ENCODE peak calls at places on chromosomes 5 and 9, in ten cellular contexts. O, Q, V, R, Y, G, H, C, M and I are unnamed samples.

GRCh38 chr9:130539473-130540223 is 39.7 kb upstream of the FUBP3 start:
- DNase-seq in Y (peak; percentile 83), C (no peak), M (no peak), R (peak; percentile 54), Q (no peak), H (no peak), G (peak; percentile 54), O (no peak), V (no peak), I (no peak)

GRCh38 chr9:88741335-88741734 is 206.4 kb downstream of the NXNL2 start:
- DNase-seq in Q (no peak), Y (no peak), R (no peak), M (no peak), G (no peak), V (no peak), O (no peak), C (no peak), H (peak; percentile 30), I (no peak)

GRCh38 chr5:171895076-171895475 is 109.5 kb downstream of the SMIM23 start:
- DNase-seq in Y (peak; percentile 11), G (no peak), V (no peak), H (no peak), C (no peak), M (no peak), R (no peak), Q (no peak), O (no peak), I (no peak)

GRCh38 chr5:174917976-174918554 is 193.7 kb downstream of the MSX2 start:
- DNase-seq in Y (no peak), C (no peak), M (no peak), V (no peak), G (no peak), R (no peak), O (no peak), Q (no peak), H (no peak), I (no peak)

GRCh38 chr9:113471566-113471965 is 8.0 kb downstream of the RGS3 start:
- DNase-seq in O (no peak), G (peak; percentile 8), M (no peak), Y (no peak), H (no peak), V (no peak), C (no peak), Q (no peak), R (no peak), I (no peak)

GRCh38 chr9:2120926-2121689 is 106.0 kb downstream of the SMARCA2 start:
- DNase-seq in H (peak; percentile 7), M (no peak), R (peak; percentile 56), Y (peak; percentile 61), Q (no peak), V (no peak), G (no peak), C (no peak), O (no peak), I (no peak)

GRCh38 chr5:130528474-130528873 is 624.2 kb downstream of the CHSY3 start:
- DNase-seq in Y (peak; percentile 22), C (no peak), H (no peak), R (no peak), G (no peak), M (no peak), Q (no peak), O (no peak), V (no peak), I (no peak)

GRCh38 chr5:136667789-136668188 is 302.4 kb upstream of the TRPC7 start:
- DNase-seq in M (no peak), Y (no peak), R (no peak), G (no peak), C (no peak), V (no peak), O (no peak), H (no peak), Q (no peak), I (peak; percentile 34)

GRCh38 chr9:133140174-133140505 is 19.1 kb upstream of the RALGDS start:
- DNase-seq in O (no peak), H (no peak), Q (no peak), M (no peak), Y (no peak), C (peak; percentile 67), V (no peak), G (no peak), R (no peak), I (no peak)

GRCh38 chr9:133140606-133141005 is 19.6 kb upstream of the RALGDS start:
- DNase-seq in V (no peak), Y (no peak), C (no peak), Q (no peak), M (no peak), G (peak; percentile 24), R (no peak), O (no peak), H (no peak), I (no peak)

GRCh38 chr9:133137451-133138231 is 16.6 kb upstream of the RALGDS start:
- DNase-seq in Y (no peak), H (peak; percentile 54), C (no peak), O (peak; percentile 76), V (peak; percentile 88), M (no peak), Q (peak; percentile 82), G (peak; percentile 43), R (no peak), I (peak; percentile 83)

GRCh38 chr9:133141833-133142594 is 21.0 kb upstream of the RALGDS start:
- DNase-seq in C (no peak), H (no peak), G (peak; percentile 73), Q (peak; percentile 75), O (peak; percentile 72), Y (no peak), M (peak; percentile 87), V (peak; percentile 74), R (no peak), I (peak; percentile 54)

GRCh38 chr9:133139246-133140173 is 18.5 kb upstream of the RALGDS start:
- DNase-seq in G (peak; percentile 46), M (no peak), Q (no peak), Y (no peak), C (peak; percentile 52), V (no peak), H (no peak), O (no peak), R (no peak), I (no peak)
- H3K4me1 ChIP-seq in G (peaks cover 66% of the 10 kb centered on the region), M (peaks cover 99% of the 10 kb centered on the region), Q (no peaks in the 10 kb centered on the region), Y (peaks cover 16% of the 10 kb centered on the region), C (peaks cover 48% of the 10 kb centered on the region), V (peaks cover 56% of the 10 kb centered on the region), H (peaks cover 93% of the 10 kb centered on the region), O (peaks cover 75% of the 10 kb centered on the region), R (peaks cover 19% of the 10 kb centered on the region), I (peaks cover 19% of the 10 kb centered on the region)

GRCh38 chr5:80959138-80959537 is 1.0 kb upstream of the RASGRF2 start:
- DNase-seq in V (no peak), R (no peak), H (no peak), M (no peak), Y (no peak), G (no peak), C (no peak), O (no peak), Q (no peak), I (no peak)
- H3K4me3 ChIP-seq in V (no peak overlapping the region), R (no peak overlapping the region), H (no peak overlapping the region), M (no peak overlapping the region), Y (no peak overlapping the region), G (no peak overlapping the region), C (no peak overlapping the region), O (no peak overlapping the region), Q (no peak overlapping the region), I (no peak overlapping the region)

GRCh38 chr9:3532158-3532557 is 6.4 kb upstream of the RFX3 start:
- DNase-seq in O (no peak), R (no peak), M (no peak), G (no peak), H (no peak), Q (no peak), Y (no peak), V (no peak), C (no peak), I (no peak)
- H3K27me3 ChIP-seq in O (no peaks in the 10 kb centered on the region), R (no peaks in the 10 kb centered on the region), M (no peaks in the 10 kb centered on the region), G (no peaks in the 10 kb centered on the region), H (no peaks in the 10 kb centered on the region), Q (no peaks in the 10 kb centered on the region), Y (no peaks in the 10 kb centered on the region), V (no peaks in the 10 kb centered on the region), C (no peaks in the 10 kb centered on the region), I (no peaks in the 10 kb centered on the region)

GRCh38 chr9:136997830-136998234 is 1.5 kb upstream of the CLIC3 start:
- DNase-seq in Q (no peak), V (no peak), H (no peak), Y (no peak), M (no peak), G (no peak), O (no peak), C (no peak), R (no peak), I (no peak)

GRCh38 chr9:136995772-136996308 is 528 bp downstream of the CLIC3 start:
- DNase-seq in M (no peak), R (peak; percentile 6), H (no peak), O (no peak), Y (peak; percentile 39), G (no peak), Q (no peak), V (peak; percentile 93), C (no peak), I (peak; percentile 72)

GRCh38 chr9:136997355-136997754 is 987 bp upstream of the CLIC3 start:
- DNase-seq in M (no peak), R (no peak), Q (no peak), H (no peak), C (no peak), O (no peak), G (no peak), Y (no peak), V (no peak), I (no peak)

GRCh38 chr9:136995370-136995769 is 998 bp downstream of the CLIC3 start:
- DNase-seq in G (no peak), C (no peak), V (no peak), Y (no peak), Q (no peak), R (no peak), O (no peak), M (no peak), H (no peak), I (no peak)

DNA sequence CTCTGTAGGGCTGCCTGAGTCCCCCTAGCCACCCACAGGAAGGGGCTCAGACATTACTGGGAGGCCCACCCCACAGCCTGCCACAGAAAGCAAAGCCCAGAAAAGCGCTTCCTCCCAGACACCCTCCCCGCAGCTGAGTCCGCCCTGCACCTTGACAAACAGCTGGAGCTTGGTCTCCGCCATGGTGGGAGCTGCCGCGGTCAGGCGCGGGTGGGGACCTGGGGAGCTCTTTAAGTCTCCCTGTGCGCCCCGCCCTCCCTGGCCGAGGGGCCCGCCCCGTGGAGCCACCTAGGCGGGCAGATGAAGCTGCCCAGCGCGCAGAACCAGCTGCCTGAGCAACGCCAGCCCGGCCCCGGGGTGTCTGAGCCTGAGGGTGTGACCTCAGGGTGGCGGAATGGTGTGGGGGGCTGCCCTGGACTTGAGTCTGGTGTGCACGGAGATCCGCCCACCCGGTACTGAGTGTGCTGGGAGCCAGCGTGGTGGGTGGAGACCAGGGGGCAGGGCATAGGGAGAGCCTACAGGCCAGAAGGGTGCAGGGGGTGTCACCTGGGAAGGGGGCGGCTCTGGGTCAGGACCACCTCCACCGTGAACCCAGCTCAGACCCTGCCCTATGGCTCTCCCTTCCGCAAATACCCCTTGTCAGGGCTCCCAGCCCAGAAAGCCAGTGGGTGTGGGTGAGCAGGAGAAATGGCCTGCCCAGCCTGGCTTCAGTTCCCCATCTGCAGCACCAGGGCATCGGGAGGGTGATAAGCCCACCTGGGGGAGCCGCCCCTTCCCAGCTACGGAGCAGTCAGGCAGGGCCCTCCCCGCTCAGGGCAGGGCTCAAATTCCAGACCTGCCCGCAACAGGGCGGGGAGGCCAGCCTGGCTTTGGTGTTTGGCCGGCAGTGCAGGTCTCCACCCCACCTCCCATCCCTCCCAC is at the start of gene CLIC3:
- DNase-seq in Q (no peak), V (peak; percentile 90), O (no peak), H (peak; percentile 80), C (peak; percentile 70), R (no peak), G (no peak), Y (no peak), M (peak; percentile 42), I (peak; percentile 80)
- H3K4me1 ChIP-seq in Q (no peaks in the 10 kb centered on the region), V (peaks cover 63% of the 10 kb centered on the region), O (peaks cover 32% of the 10 kb centered on the region), H (peaks cover 66% of the 10 kb centered on the region), C (peaks cover 17% of the 10 kb centered on the region), R (peaks cover 23% of the 10 kb centered on the region), G (peaks cover 19% of the 10 kb centered on the region), Y (peaks cover 18% of the 10 kb centered on the region), M (peaks cover 62% of the 10 kb centered on the region), I (peaks cover 4% of the 10 kb centered on the region)